ENCODE peak calls at places on chromosome 1, in five cellular contexts. W, F, A, L and C are unnamed samples.

GRCh38 chr1:114764689-114765088 is 6.9 kb upstream of the CSDE1 start:
- DNase-seq in W (no peak), F (no peak), A (no peak), L (no peak), C (no peak)

GRCh38 chr1:30012455-30013440 is 710.6 kb downstream of the MATN1 start:
- DNase-seq in W (no peak), F (no peak), A (no peak), L (no peak), C (no peak)

GRCh38 chr1:244439391-244440032 is 12.2 kb downstream of the ADSS2 start:
- DNase-seq in W (no peak), F (no peak), A (no peak), L (no peak), C (no peak)

GRCh38 chr1:43358121-43358745 is 548 bp upstream of the CDC20 start:
- DNase-seq in W (peak), F (no peak), A (peak), L (peak), C (no peak)

GRCh38 chr1:7670334-7671145 is 100.6 kb upstream of the VAMP3 start:
- DNase-seq in W (no peak), F (no peak), A (no peak), L (no peak), C (no peak)

GRCh38 chr1:112508242-112509004 is at the start of gene WNT2B:
- DNase-seq in W (no peak), F (peak), A (peak), L (no peak), C (no peak)

GRCh38 chr1:232250838-232251237 is 379.1 kb downstream of the SIPA1L2 start:
- DNase-seq in W (no peak), F (no peak), A (no peak), L (no peak), C (no peak)

GRCh38 chr1:160629286-160630210 is 17.3 kb downstream of the SLAMF1 start:
- DNase-seq in W (no peak), F (peak), A (peak), L (no peak), C (no peak)

GRCh38 chr1:9275567-9276034 is 17.1 kb upstream of the SPSB1 start:
- DNase-seq in W (peak), F (peak), A (no peak), L (peak), C (peak)

GRCh38 chr1:175512637-175513412 is 230.6 kb downstream of the TNR start:
- DNase-seq in W (no peak), F (no peak), A (peak), L (no peak), C (no peak)